ENCODE peak calls at places on chromosome 18, in seven cellular contexts. P, G, W, B, X, N and F are unnamed samples.

GRCh38 chr18:8608795-8609673 is at the start of gene RAB12:
- DNase-seq in W (peak), B (peak), N (no peak), P (peak), G (peak), X (peak), F (peak)

GRCh38 chr18:68489018-68489792 is 225.7 kb downstream of the TMX3 start:
- DNase-seq in X (no peak), N (no peak), P (peak), B (no peak), G (no peak), W (no peak), F (no peak)

GRCh38 chr18:8791171-8791651 is 85.9 kb downstream of the MTCL1 start:
- DNase-seq in X (no peak), N (no peak), P (no peak), W (no peak), G (no peak), B (no peak), F (no peak)

GRCh38 chr18:26803643-26804042 is 61.9 kb downstream of the AQP4 start:
- DNase-seq in W (no peak), P (no peak), N (no peak), B (no peak), X (no peak), G (no peak), F (no peak)

GRCh38 chr18:985301-985700 is 80.6 kb downstream of the ADCYAP1 start:
- DNase-seq in N (no peak), W (no peak), G (peak), P (peak), X (no peak), B (no peak), F (no peak)

GRCh38 chr18:76554788-76555187 is 59.7 kb upstream of the ZNF516 start:
- DNase-seq in G (no peak), N (no peak), P (no peak), W (no peak), X (no peak), B (no peak), F (no peak)

GRCh38 chr18:475202-475624 is 25.3 kb downstream of the COLEC12 start:
- DNase-seq in G (no peak), P (peak), B (no peak), X (no peak), W (no peak), N (no peak), F (peak)

GRCh38 chr18:13494879-13495465 is 231.4 kb downstream of the FAM210A start:
- DNase-seq in B (no peak), N (no peak), P (no peak), G (no peak), W (no peak), X (no peak), F (no peak)

GRCh38 chr18:3660719-3661118 is 210.7 kb downstream of the TGIF1 start:
- DNase-seq in W (no peak), G (no peak), N (no peak), B (no peak), X (no peak), P (no peak), F (no peak)

GRCh38 chr18:6962571-6963451 is 154.8 kb downstream of the LAMA1 start:
- DNase-seq in P (no peak), W (no peak), B (no peak), X (no peak), N (no peak), G (no peak), F (no peak)

GRCh38 chr18:29741481-29741880 is 1301.1 kb downstream of the DSC3 start:
- DNase-seq in X (no peak), B (no peak), G (no peak), P (no peak), N (no peak), W (no peak), F (no peak)

GRCh38 chr18:7770903-7771302 is 203.8 kb downstream of the PTPRM start:
- DNase-seq in P (no peak), X (no peak), B (no peak), W (no peak), N (no peak), G (no peak), F (no peak)

GRCh38 chr18:22005191-22005824 is 164.1 kb upstream of the GATA6 start:
- DNase-seq in X (peak), P (no peak), N (no peak), B (no peak), G (no peak), W (no peak), F (no peak)

GRCh38 chr18:49560277-49561126 is 1.4 kb upstream of the LIPG start:
- DNase-seq in P (peak), X (no peak), B (no peak), G (no peak), N (no peak), W (no peak), F (no peak)

GRCh38 chr18:72409923-72410322 is 134.2 kb downstream of the CBLN2 start:
- DNase-seq in B (no peak), X (no peak), G (no peak), N (no peak), P (no peak), W (no peak), F (no peak)

GRCh38 chr18:55323051-55323994 is 264.7 kb downstream of the TCF4 start:
- DNase-seq in N (no peak), G (no peak), W (no peak), X (no peak), B (no peak), P (no peak), F (peak)